ENCODE peak calls at places on chromosomes 1 and 21, in seven cellular contexts. T, S, P, E, K, X and W are unnamed samples.

GRCh38 chr1:182617734-182618288 is 13.6 kb upstream of the RGS16 start:
- DNase-seq in X (no peak), K (no peak), P (no peak), T (peak), E (no peak), S (no peak), W (no peak)

GRCh38 chr1:200644021-200644420 is 23.5 kb upstream of the KIF14 start:
- DNase-seq in S (no peak), E (no peak), P (no peak), K (no peak), T (no peak), X (no peak), W (no peak)

GRCh38 chr21:32562426-32562825 is 22.9 kb downstream of the TCP10L start:
- DNase-seq in E (no peak), X (no peak), P (no peak), S (no peak), K (no peak), T (no peak), W (peak)

GRCh38 chr1:198056255-198056654 is 100.5 kb upstream of the NEK7 start:
- DNase-seq in K (peak), X (no peak), T (no peak), S (no peak), E (peak), P (peak), W (peak)

GRCh38 chr21:41153443-41153842 is 14.5 kb upstream of the BACE2 start:
- DNase-seq in P (no peak), S (no peak), E (no peak), K (no peak), X (no peak), T (no peak), W (no peak)

GRCh38 chr1:200906491-200906890 is 11.8 kb downstream of the INAVA start:
- DNase-seq in P (no peak), E (no peak), T (no peak), X (no peak), K (no peak), S (no peak), W (no peak)

GRCh38 chr1:54853793-54854370 is 33.1 kb downstream of the DHCR24 start:
- DNase-seq in P (no peak), T (no peak), K (no peak), X (no peak), E (no peak), S (no peak), W (no peak)

GRCh38 chr1:30785714-30786113 is 28.1 kb upstream of the LAPTM5 start:
- DNase-seq in P (no peak), K (no peak), S (no peak), T (no peak), X (no peak), E (no peak), W (no peak)

GRCh38 chr1:6582370-6582769 is 2.6 kb downstream of the ZBTB48 start:
- DNase-seq in S (no peak), X (no peak), P (no peak), K (no peak), E (peak), T (no peak), W (no peak)

GRCh38 chr1:164466429-164466828 is 92.6 kb upstream of the PBX1 start:
- DNase-seq in T (no peak), S (no peak), P (no peak), E (no peak), X (no peak), K (no peak), W (no peak)

GRCh38 chr1:20634594-20635084 is 1.4 kb downstream of the PINK1 start:
- DNase-seq in S (peak), X (no peak), T (no peak), K (peak), P (peak), E (peak), W (peak)

GRCh38 chr1:24136956-24137539 is 5.9 kb downstream of the IL22RA1 start:
- DNase-seq in S (no peak), X (no peak), K (no peak), E (no peak), P (no peak), T (no peak), W (no peak)

GRCh38 chr1:174191255-174191906 is 32.1 kb downstream of the RABGAP1L start:
- DNase-seq in S (no peak), T (no peak), K (no peak), P (no peak), X (no peak), E (no peak), W (peak)

GRCh38 chr1:65170511-65171142 is 22.6 kb downstream of the AK4 start:
- DNase-seq in E (no peak), P (peak), K (no peak), T (no peak), X (no peak), S (no peak), W (peak)

GRCh38 chr1:8863138-8863537 is 15.3 kb downstream of the ENO1 start:
- DNase-seq in E (no peak), S (no peak), X (no peak), T (no peak), P (no peak), K (no peak), W (no peak)

GRCh38 chr1:233543338-233544255 is 70.3 kb upstream of the KCNK1 start:
- DNase-seq in E (peak), S (peak), P (no peak), X (no peak), T (peak), K (no peak), W (peak)

GRCh38 chr1:33349081-33349759 is 28.3 kb upstream of the A3GALT2 start:
- DNase-seq in X (no peak), P (peak), K (peak), S (no peak), E (no peak), T (no peak), W (peak)

GRCh38 chr1:67135354-67135753 is 584 bp upstream of the C1orf141 start:
- DNase-seq in K (no peak), P (no peak), S (no peak), E (no peak), X (no peak), T (no peak), W (no peak)

GRCh38 chr1:165884690-165885304 is 57.4 kb downstream of the UCK2 start:
- DNase-seq in E (peak), K (no peak), T (no peak), X (no peak), P (no peak), S (no peak), W (no peak)

GRCh38 chr1:15328785-15329480 is 80.8 kb upstream of the EFHD2 start:
- DNase-seq in P (peak), S (peak), K (no peak), T (no peak), E (no peak), X (no peak), W (no peak)

GRCh38 chr1:246785536-246786111 is 61.4 kb downstream of the SCCPDH start:
- DNase-seq in K (no peak), S (no peak), E (no peak), P (no peak), T (no peak), X (no peak), W (no peak)

GRCh38 chr1:55275976-55276375 is 60.8 kb upstream of the USP24 start:
- DNase-seq in E (no peak), T (no peak), K (no peak), P (no peak), S (peak), X (no peak), W (no peak)

GRCh38 chr1:80047791-80048190 is 1041.3 kb upstream of the ADGRL4 start:
- DNase-seq in K (no peak), T (no peak), X (no peak), S (no peak), P (no peak), E (no peak), W (no peak)

GRCh38 chr1:243415663-243416365 is 160.0 kb downstream of the SDCCAG8 start:
- DNase-seq in K (no peak), X (no peak), P (no peak), E (no peak), T (no peak), S (no peak), W (no peak)

GRCh38 chr1:223514644-223515043 is 121.4 kb downstream of the CCDC185 start:
- DNase-seq in K (no peak), X (no peak), T (no peak), P (no peak), S (no peak), E (no peak), W (no peak)

GRCh38 chr21:46559291-46559983 is 45.4 kb downstream of the S100B start:
- DNase-seq in E (peak), X (peak), T (no peak), S (peak), P (no peak), K (peak), W (no peak)

GRCh38 chr1:8017495-8018310 is 8.4 kb downstream of the ERRFI1 start:
- DNase-seq in P (no peak), E (peak), T (no peak), S (no peak), X (no peak), K (no peak), W (peak)

GRCh38 chr1:189962171-189962570 is 515.5 kb downstream of the BRINP3 start:
- DNase-seq in X (no peak), E (no peak), S (no peak), P (no peak), T (no peak), K (no peak), W (no peak)

GRCh38 chr1:230752407-230752806 is 5.2 kb downstream of the CAPN9 start:
- DNase-seq in P (peak), K (peak), X (no peak), E (no peak), T (no peak), S (no peak), W (peak)

GRCh38 chr1:68344208-68344607 is 105.5 kb downstream of the RPE65 start:
- DNase-seq in E (no peak), T (no peak), S (no peak), X (no peak), K (no peak), P (no peak), W (peak)

GRCh38 chr1:115874929-115875328 is 34.0 kb upstream of the NHLH2 start:
- DNase-seq in S (no peak), E (no peak), P (no peak), X (no peak), T (no peak), K (no peak), W (no peak)

GRCh38 chr1:34711469-34711868 is 43.4 kb upstream of the GJB5 start:
- DNase-seq in E (no peak), X (no peak), K (no peak), T (peak), S (peak), P (peak), W (no peak)

GRCh38 chr1:60813051-60813450 is 269.3 kb upstream of the NFIA start:
- DNase-seq in P (no peak), S (no peak), E (no peak), X (no peak), T (no peak), K (no peak), W (no peak)

GRCh38 chr21:26115899-26116298 is 54.7 kb downstream of the APP start:
- DNase-seq in S (no peak), E (no peak), P (no peak), K (no peak), T (no peak), X (no peak), W (peak)
- TF ChIP-seq JUND in S (no peak), E (no peak), P (no peak), K (no peak), T (no peak), X (no peak), W (no peak)

DNA sequence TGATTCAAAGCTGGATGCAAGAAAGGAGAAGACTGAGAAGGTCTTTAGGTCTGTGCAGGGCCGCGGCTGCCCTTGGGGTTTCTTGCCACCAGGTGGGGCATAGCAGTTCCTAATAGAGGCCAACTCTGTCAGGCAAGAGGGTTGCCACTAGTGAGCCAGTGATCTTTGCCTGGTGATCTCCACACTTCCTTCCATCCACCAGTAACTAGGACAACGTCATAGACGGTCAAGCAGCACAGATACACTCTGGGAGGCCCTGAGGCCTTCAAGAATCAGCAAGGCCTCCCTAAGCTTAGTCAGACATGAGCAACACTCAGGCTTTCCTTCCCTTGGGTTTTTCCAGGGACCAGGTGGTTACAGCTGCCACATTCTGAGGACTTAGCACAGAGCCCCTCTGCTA is 32.9 kb upstream of the ATP2B4 start:
- DNase-seq in S (peak), X (no peak), K (peak), P (no peak), E (no peak), T (peak), W (peak)
- TF ChIP-seq JUND in S (no peak), X (no peak), K (no peak), P (no peak), E (no peak), T (no peak), W (no peak)

GRCh38 chr1:2816786-2817185 is 15.3 kb upstream of the TTC34 start:
- DNase-seq in K (no peak), T (no peak), X (no peak), S (no peak), P (no peak), E (no peak), W (no peak)
- TF ChIP-seq JUND in K (no peak), T (no peak), X (no peak), S (no peak), P (no peak), E (no peak), W (no peak)

GRCh38 chr1:172547071-172547470 is 14.1 kb downstream of the SUCO start:
- DNase-seq in T (no peak), X (no peak), P (no peak), S (no peak), E (no peak), K (no peak), W (no peak)
- TF ChIP-seq JUND in T (no peak), X (no peak), P (no peak), S (no peak), E (no peak), K (no peak), W (no peak)

DNA sequence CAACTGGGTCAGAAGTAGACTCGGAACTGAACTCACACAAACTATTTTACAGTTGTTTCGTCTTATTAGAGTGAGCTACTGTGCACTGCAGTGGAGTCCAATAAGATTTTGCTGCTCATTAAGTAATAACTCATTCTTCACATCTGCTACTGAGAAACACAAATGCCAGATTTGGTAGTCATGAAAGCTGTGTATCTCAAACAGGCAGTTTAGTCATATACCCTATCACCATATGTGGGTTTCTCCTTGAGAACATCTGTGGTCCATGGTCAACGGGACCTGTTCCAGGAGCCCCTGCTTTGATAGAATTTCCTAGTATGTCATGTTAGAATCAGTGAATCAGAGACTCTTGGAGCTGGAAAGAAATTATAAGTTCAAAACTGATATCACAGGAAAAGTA is 60.4 kb downstream of the ALG14 start:
- DNase-seq in P (no peak), T (no peak), S (no peak), K (no peak), E (no peak), X (no peak), W (no peak)
- TF ChIP-seq JUND in P (no peak), T (no peak), S (no peak), K (no peak), E (no peak), X (no peak), W (no peak)